ENCODE peak calls at places on chromosomes 16 and 17, in seven cellular contexts. K, J, C, L, F, W and D are unnamed samples.

GRCh38 chr17:58332720-58333395 is 4.3 kb upstream of the TSPOAP1 start:
- DNase-seq in W (no peak), L (no peak), C (peak), F (no peak), J (no peak), K (no peak), D (no peak)

GRCh38 chr16:12661656-12662172 is 142.0 kb downstream of the CPPED1 start:
- DNase-seq in F (peak), K (no peak), L (peak), C (no peak), W (peak), J (no peak), D (no peak)

GRCh38 chr16:15415411-15416070 is 18.8 kb upstream of the BMERB1 start:
- DNase-seq in C (no peak), F (peak), L (no peak), K (no peak), J (no peak), W (no peak), D (no peak)

GRCh38 chr17:80849119-80849518 is 142.5 kb upstream of the CHMP6 start:
- DNase-seq in W (no peak), K (no peak), L (no peak), C (peak), F (no peak), J (no peak), D (no peak)

GRCh38 chr17:63647065-63647725 is 25.0 kb downstream of the MAP3K3 start:
- DNase-seq in J (no peak), W (peak), C (no peak), L (peak), K (no peak), F (peak), D (no peak)

GRCh38 chr16:69017036-69017783 is 88.2 kb upstream of the HAS3 start:
- DNase-seq in L (peak), C (no peak), W (peak), F (peak), K (no peak), J (no peak), D (no peak)

GRCh38 chr17:74274060-74274702 is at the start of gene DNAI2:
- DNase-seq in W (no peak), F (no peak), K (no peak), J (no peak), L (no peak), C (no peak), D (peak)

GRCh38 chr16:61323456-61323855 is 712.8 kb downstream of the CDH8 start:
- DNase-seq in L (no peak), J (no peak), C (no peak), K (no peak), W (no peak), F (no peak), D (peak)

GRCh38 chr17:6970992-6971391 is 24.9 kb upstream of the ALOX12 start:
- DNase-seq in W (no peak), C (no peak), L (no peak), F (no peak), J (no peak), K (no peak), D (no peak)

GRCh38 chr16:55480228-55480655 is 1.2 kb downstream of the MMP2 start:
- DNase-seq in L (peak), W (no peak), F (peak), C (peak), J (no peak), K (no peak), D (no peak)

GRCh38 chr17:56603486-56604238 is 10.2 kb downstream of the NOG start:
- DNase-seq in J (no peak), C (no peak), K (no peak), L (no peak), F (peak), W (no peak), D (no peak)

GRCh38 chr17:16351831-16352230 is 1.4 kb downstream of the CENPV start:
- DNase-seq in W (no peak), J (no peak), L (no peak), F (peak), C (no peak), K (no peak), D (no peak)

GRCh38 chr16:369866-370436 is 387 bp downstream of the MRPL28 start:
- DNase-seq in L (no peak), C (peak), J (no peak), W (no peak), F (no peak), K (no peak), D (no peak)

GRCh38 chr17:49223517-49224197 is 6.9 kb downstream of the PHOSPHO1 start:
- DNase-seq in C (peak), L (peak), W (peak), J (peak), K (peak), F (peak), D (no peak)

GRCh38 chr16:1341495-1342388 is 8.3 kb downstream of the BAIAP3 start:
- DNase-seq in L (no peak), J (no peak), F (no peak), K (no peak), C (no peak), W (no peak), D (no peak)

GRCh38 chr16:67100569-67101300 is 9.0 kb upstream of the PHAF1 start:
- DNase-seq in C (no peak), F (peak), J (no peak), W (peak), K (no peak), L (peak), D (no peak)

GRCh38 chr16:85136213-85136704 is 24.0 kb upstream of the CIBAR2 start:
- DNase-seq in W (no peak), J (no peak), K (no peak), C (no peak), F (no peak), L (peak), D (no peak)

GRCh38 chr16:82031116-82032084 is 3.7 kb upstream of the HSD17B2 start:
- DNase-seq in W (peak), C (no peak), L (peak), J (no peak), F (peak), K (no peak), D (no peak)

GRCh38 chr17:74677558-74678466 is 34.9 kb downstream of the CD300LF start:
- DNase-seq in C (no peak), J (no peak), K (peak), W (no peak), F (peak), L (peak), D (no peak)